ENCODE peak calls at places on chromosomes 13 and 19, in five cellular contexts. P is H1, A is tibial nerve, T is ovary, J is sigmoid colon. I is an unnamed sample.

GRCh38 chr19:898663-899062 is 5.4 kb downstream of the RNU6-9 start:
- DNase-seq in A (no peak), P (peak), T (no peak), J (no peak), I (no peak)

GRCh38 chr19:1453525-1454371 is 3.8 kb downstream of the APC2 start:
- DNase-seq in T (no peak), A (peak), J (no peak), P (no peak), I (no peak)

GRCh38 chr19:2333027-2333806 is 4.7 kb downstream of the SPPL2B start:
- DNase-seq in J (no peak), P (peak), T (no peak), A (no peak), I (no peak)

GRCh38 chr13:76438050-76438449 is 448.2 kb downstream of the KCTD12 start:
- DNase-seq in T (no peak), A (no peak), P (no peak), J (no peak), I (no peak)

GRCh38 chr19:50720921-50721291 is 1.3 kb upstream of the SHANK1 start:
- DNase-seq in P (peak), A (no peak), J (no peak), T (no peak), I (no peak)

GRCh38 chr13:47233734-47234133 is 336.9 kb upstream of the HTR2A start:
- DNase-seq in P (no peak), T (no peak), J (no peak), A (no peak), I (no peak)

GRCh38 chr19:13297023-13297422 is 146.8 kb downstream of the IER2 start:
- DNase-seq in T (no peak), J (no peak), P (no peak), A (no peak), I (no peak)

GRCh38 chr19:6613711-6614110 is 22.8 kb upstream of the CD70 start:
- DNase-seq in J (no peak), A (no peak), T (no peak), P (no peak), I (no peak)

GRCh38 chr13:20814224-20814910 is 40.6 kb upstream of the EEF1AKMT1 start:
- DNase-seq in P (no peak), T (peak), J (peak), A (peak), I (peak)

GRCh38 chr13:97191143-97191542 is 31.0 kb upstream of the MBNL2 start:
- DNase-seq in P (no peak), A (no peak), T (peak), J (no peak), I (no peak)

GRCh38 chr13:23695711-23696512 is 125.7 kb downstream of the TNFRSF19 start:
- DNase-seq in P (no peak), T (no peak), A (no peak), J (no peak), I (no peak)

GRCh38 chr13:83881031-83881727 is 1.1 kb downstream of the SLITRK1 start:
- DNase-seq in P (no peak), T (no peak), A (no peak), J (no peak), I (no peak)

GRCh38 chr19:48962029-48962848 is 2.9 kb upstream of the FTL start:
- DNase-seq in T (no peak), J (peak), A (peak), P (peak), I (no peak)

GRCh38 chr13:94140027-94140426 is 339.5 kb downstream of the DCT start:
- DNase-seq in P (no peak), J (no peak), T (no peak), A (no peak), I (no peak)

GRCh38 chr19:15248648-15249559 is 16.7 kb upstream of the EPHX3 start:
- DNase-seq in J (peak), A (peak), P (no peak), T (peak), I (peak)

GRCh38 chr19:20662421-20663105 is 1.2 kb upstream of the ZNF626 start:
- DNase-seq in A (no peak), P (no peak), T (peak), J (no peak), I (no peak)

GRCh38 chr13:28492527-28493367 is 2.2 kb downstream of the FLT1 start:
- DNase-seq in P (no peak), T (no peak), A (no peak), J (no peak), I (no peak)

GRCh38 chr13:61778531-61778930 is 362.9 kb upstream of the PCDH20 start:
- DNase-seq in P (no peak), A (no peak), J (no peak), T (no peak), I (no peak)

GRCh38 chr13:24217601-24218281 is 57.2 kb downstream of the SPATA13 start:
- DNase-seq in A (no peak), P (no peak), J (no peak), T (no peak), I (no peak)

GRCh38 chr13:114263590-114263989 is 17.8 kb upstream of the UPF3A start:
- DNase-seq in J (no peak), P (no peak), T (no peak), A (no peak), I (no peak)

GRCh38 chr19:18299654-18300053 is 18.2 kb upstream of the JUND start:
- DNase-seq in P (no peak), J (no peak), T (no peak), A (no peak), I (no peak)

GRCh38 chr13:51518847-51519246 is 65.4 kb upstream of the WDFY2 start:
- DNase-seq in T (no peak), P (no peak), J (no peak), A (no peak), I (no peak)

GRCh38 chr13:45474584-45475454 is 10.1 kb downstream of the COG3 start:
- DNase-seq in J (no peak), T (no peak), P (no peak), A (no peak), I (no peak)

GRCh38 chr19:50712833-50713232 is 6.8 kb downstream of the SHANK1 start:
- DNase-seq in T (no peak), J (no peak), P (no peak), A (no peak), I (no peak)

GRCh38 chr19:30590596-30591229 is 218.5 kb downstream of the ZNF536 start:
- DNase-seq in A (no peak), T (no peak), J (no peak), P (no peak), I (no peak)

GRCh38 chr13:36850790-36851438 is 31.9 kb downstream of the RFXAP start:
- DNase-seq in A (no peak), J (no peak), T (no peak), P (peak), I (no peak)

GRCh38 chr13:23320926-23321533 is 112.5 kb downstream of the SACS start:
- DNase-seq in J (no peak), T (no peak), A (no peak), P (no peak), I (no peak)

GRCh38 chr13:33931397-33931987 is 113.5 kb downstream of the RFC3 start:
- DNase-seq in P (no peak), A (peak), T (no peak), J (no peak), I (no peak)

GRCh38 chr19:45972081-45972943 is 1.4 kb downstream of the NOVA2 start:
- DNase-seq in J (no peak), T (no peak), A (peak), P (peak), I (no peak)

GRCh38 chr19:23283925-23284324 is 33.7 kb upstream of the ZNF724 start:
- DNase-seq in T (no peak), J (no peak), P (peak), A (peak), I (no peak)

GRCh38 chr13:87122551-87122950 is 548.6 kb upstream of the SLITRK5 start:
- DNase-seq in A (no peak), P (no peak), J (no peak), T (no peak), I (no peak)

GRCh38 chr13:87124785-87125074 is 546.4 kb upstream of the SLITRK5 start:
- DNase-seq in T (no peak), A (no peak), P (no peak), J (no peak), I (no peak)

GRCh38 chr13:87128006-87128405 is 543.2 kb upstream of the SLITRK5 start:
- DNase-seq in T (no peak), A (no peak), J (no peak), P (no peak), I (no peak)

GRCh38 chr13:87120476-87120875 is 550.7 kb upstream of the SLITRK5 start:
- DNase-seq in A (no peak), P (no peak), T (no peak), J (no peak), I (no peak)

DNA sequence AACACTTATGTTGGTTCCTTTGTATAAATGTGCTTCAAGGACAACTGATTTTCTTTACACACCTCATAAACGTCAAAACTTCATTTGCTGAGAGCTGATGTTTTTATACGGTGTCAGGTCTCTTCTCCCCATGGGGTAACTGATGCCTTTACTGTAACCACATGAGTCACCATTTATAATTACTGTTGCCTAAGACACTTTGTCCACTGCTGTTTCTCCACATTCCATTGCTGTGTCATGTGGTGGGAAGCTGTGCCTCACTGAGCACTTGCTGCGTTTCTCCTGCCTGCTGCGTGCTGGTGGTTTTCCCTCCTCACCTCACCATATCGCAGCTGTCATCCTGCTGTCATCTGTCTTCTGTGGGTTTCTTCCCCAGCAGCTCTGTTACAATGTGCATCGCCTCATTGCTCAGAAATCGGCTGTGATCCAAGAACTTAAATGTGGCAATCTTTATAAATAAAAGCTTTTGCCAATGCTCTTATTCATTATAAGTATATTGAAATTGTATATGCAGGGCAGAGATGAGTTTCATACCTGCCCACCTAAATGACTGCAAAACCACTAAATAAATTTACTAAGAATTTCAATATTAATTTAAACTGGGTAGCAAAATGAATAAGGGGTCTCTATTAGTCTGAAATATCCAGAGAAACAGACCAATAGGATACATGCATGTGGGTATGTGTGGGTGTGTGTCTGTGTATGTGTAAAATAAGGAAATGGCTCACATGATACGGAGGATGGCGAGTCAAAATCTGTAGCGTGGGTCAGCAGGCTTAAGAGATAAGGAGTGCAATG is 547.0 kb upstream of the SLITRK5 start:
- DNase-seq in P (no peak), J (no peak), A (no peak), T (no peak), I (no peak)
- TF ChIP-seq EP300 in P (no peak), J (no peak), A (no peak), T (no peak), I (no peak)

GRCh38 chr19:4097501-4097900 is 26.4 kb downstream of the MAP2K2 start:
- DNase-seq in P (no peak), A (peak), T (peak), J (no peak), I (no peak)

GRCh38 chr19:4094291-4094690 is 27.6 kb upstream of the ZBTB7A start:
- DNase-seq in J (no peak), P (no peak), A (no peak), T (no peak), I (no peak)

GRCh38 chr19:4095488-4095844 is 28.5 kb downstream of the MAP2K2 start:
- DNase-seq in J (no peak), T (no peak), A (no peak), P (no peak), I (no peak)

GRCh38 chr19:4094761-4095487 is 28.2 kb upstream of the ZBTB7A start:
- DNase-seq in T (no peak), A (no peak), J (no peak), P (no peak), I (no peak)

GRCh38 chr19:4096049-4096892 is 27.7 kb downstream of the MAP2K2 start:
- DNase-seq in J (no peak), T (no peak), A (no peak), P (no peak), I (no peak)
- TF ChIP-seq EP300 in J (no peak), T (no peak), A (no peak), P (no peak), I (no peak)

DNA sequence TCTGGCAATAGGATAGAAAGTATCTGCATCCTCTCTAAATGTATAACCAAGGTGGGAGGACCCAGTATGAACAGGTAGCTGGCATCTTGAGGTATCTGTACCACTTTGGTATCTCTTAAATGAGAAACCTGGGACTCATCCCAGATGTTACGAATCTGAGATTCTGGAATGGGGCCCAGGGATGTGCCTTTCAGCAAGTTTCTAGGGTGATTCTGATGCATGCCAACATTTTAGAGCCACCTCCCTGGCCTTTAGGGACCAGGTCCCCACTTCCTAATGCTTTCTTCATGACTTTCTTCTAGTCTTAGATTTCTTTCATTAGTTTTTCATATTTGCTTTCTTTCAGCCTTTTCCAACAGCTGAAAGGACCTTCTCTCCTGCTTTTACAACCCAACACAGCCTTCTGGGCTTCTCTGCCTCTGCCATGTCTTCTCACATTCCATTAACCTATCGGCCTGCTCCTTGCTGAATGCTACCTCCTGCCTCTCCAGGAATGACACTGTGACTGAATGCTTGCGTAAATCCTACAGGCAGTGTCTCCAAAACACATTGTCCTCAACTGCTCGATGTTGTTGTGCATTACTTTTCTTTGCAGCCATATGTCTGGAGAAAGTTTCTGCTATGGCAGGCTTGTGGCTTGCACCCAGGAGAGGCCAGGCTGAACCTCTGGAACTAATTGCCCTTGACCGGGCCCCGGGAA is 284.0 kb downstream of the DNAJC15 start:
- DNase-seq in P (no peak), A (no peak), J (no peak), T (no peak), I (no peak)
- TF ChIP-seq EP300 in P (no peak), A (no peak), J (no peak), T (no peak), I (no peak)

DNA sequence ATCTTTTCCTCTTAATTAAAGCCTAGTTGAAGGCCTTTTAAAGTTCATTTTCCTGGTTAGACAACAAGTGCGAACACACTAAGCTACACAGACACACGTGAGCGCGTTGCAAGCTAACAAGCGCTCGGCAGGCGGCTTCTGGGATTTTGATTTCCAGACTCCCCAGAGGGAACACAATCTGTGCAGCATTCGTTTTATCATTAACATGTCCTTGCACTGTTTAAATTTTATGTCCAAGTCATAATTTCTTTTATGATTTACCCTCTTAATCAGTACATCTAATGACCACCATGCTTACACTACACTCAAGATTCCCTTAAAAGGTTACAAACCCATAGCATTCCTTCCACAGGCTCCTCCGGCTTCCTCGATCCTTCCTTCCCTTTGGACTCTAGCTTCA is 16.8 kb downstream of the COL4A1 start:
- DNase-seq in P (no peak), T (no peak), A (no peak), J (peak), I (no peak)
- TF ChIP-seq EP300 in P (no peak), T (no peak), A (no peak), J (no peak), I (no peak)